ENCODE peak calls at places on chromosome 17, in four cellular contexts. C is GM12878, K is HepG2, Z is K562. B is an unnamed sample.
A peak's percentile ranks its signal among the peaks of the same experiment; 100 is the strongest.

GRCh38 chr17:40914456-40914855 is 23.0 kb downstream of the KRT23 start:
- DNase-seq in C (no peak), K (no peak), Z (no peak), B (no peak)

GRCh38 chr17:78357687-78358537 is 2.0 kb downstream of the SOCS3 start:
- DNase-seq in C (no peak), K (no peak), Z (no peak), B (no peak)

GRCh38 chr17:2946130-2946529 is 117.3 kb downstream of the OR1D5 start:
- DNase-seq in K (no peak), Z (no peak), C (no peak), B (no peak)

GRCh38 chr17:78875738-78876597 is 27.0 kb downstream of the CEP295NL start:
- DNase-seq in K (no peak), Z (no peak), C (no peak), B (no peak)

GRCh38 chr17:63774982-63775290 is 966 bp downstream of the DDX42 start:
- DNase-seq in Z (no peak), K (no peak), C (no peak), B (no peak)

GRCh38 chr17:59762022-59762825 is 54.8 kb downstream of the VMP1 start:
- DNase-seq in K (no peak), Z (no peak), C (no peak), B (no peak)

GRCh38 chr17:1043601-1044251 is 46.8 kb downstream of the TIMM22 start:
- DNase-seq in Z (no peak), K (no peak), C (no peak), B (no peak)

GRCh38 chr17:14303343-14304221 is 2.7 kb downstream of the HS3ST3B1 start:
- DNase-seq in C (no peak), K (no peak), Z (peak; percentile 10), B (no peak)

GRCh38 chr17:50565559-50566350 is 5.2 kb downstream of the CACNA1G start:
- DNase-seq in C (no peak), Z (peak; percentile 40), K (no peak), B (no peak)

GRCh38 chr17:82242977-82243647 is 14.3 kb downstream of the SLC16A3 start:
- DNase-seq in K (peak; percentile 84), Z (no peak), C (no peak), B (no peak)

GRCh38 chr17:78128616-78129384 is at the start of gene TMC6:
- DNase-seq in Z (peak; percentile 98), K (peak; percentile 87), C (no peak), B (peak; percentile 89)

GRCh38 chr17:21458036-21458435 is 81.9 kb downstream of the KCNJ12 start:
- DNase-seq in Z (no peak), C (no peak), K (no peak), B (no peak)

GRCh38 chr17:57744195-57745170 is 616 bp downstream of the CCDC182 start:
- DNase-seq in C (no peak), K (no peak), Z (no peak), B (no peak)
- TF ChIP-seq CBX5 in C (no peak), K (no peak), Z (no peak), B (no peak)

GRCh38 chr17:42906772-42907171 is 6.2 kb downstream of the G6PC1 start:
- DNase-seq in Z (no peak), C (no peak), K (no peak), B (no peak)
- TF ChIP-seq POLR2AphosphoS5 in Z (no peak), C (no peak), K (peak; percentile 56), B (no peak)

GRCh38 chr17:7856081-7856791 is 1.1 kb downstream of the NAA38 start:
- DNase-seq in C (no peak), Z (peak; percentile 19), K (no peak), B (no peak)
- TF ChIP-seq CBX5 in C (no peak), Z (no peak), K (no peak), B (no peak)

DNA sequence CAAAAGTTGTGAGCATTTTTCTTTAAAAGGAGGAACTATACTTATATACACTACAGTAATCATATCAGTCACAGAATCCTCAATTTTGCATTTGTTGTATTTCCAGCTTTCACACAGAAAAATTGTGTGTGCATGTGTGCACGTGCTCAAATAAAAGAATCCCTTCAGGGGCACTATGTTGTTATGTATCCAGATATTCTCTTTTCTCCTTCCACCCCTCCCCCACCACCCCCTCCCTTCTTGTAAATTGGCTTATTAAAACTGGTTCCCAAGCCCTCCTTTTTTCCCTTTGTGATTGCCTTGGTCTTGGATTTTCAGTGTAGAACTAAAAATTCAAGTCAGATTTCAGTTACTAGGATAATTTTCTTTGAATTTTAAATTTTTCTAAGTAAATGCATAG is 86.4 kb downstream of the WNT3 start:
- DNase-seq in C (no peak), K (no peak), Z (no peak), B (no peak)
- TF ChIP-seq POLR2AphosphoS5 in C (no peak), K (no peak), Z (no peak), B (no peak)